ENCODE peak calls at places on chromosomes 7 and 10, in five cellular contexts. M is T-helper 1 cell; N is cardiac septum; O is ELR; J is stimulated activated CD4-positive, alpha-beta T cell treated with anti-CD3 and anti-CD28 coated beads, Interleukin-2, amount 100 ng/mL, for 48 hours. K is an unnamed sample.

GRCh38 chr7:139635521-139636240 is 112.2 kb downstream of the CLEC2L start:
- DNase-seq in M (peak), N (no peak), O (no peak), J (peak), K (no peak)

GRCh38 chr7:134885967-134886352 is 100.3 kb upstream of the AGBL3 start:
- DNase-seq in M (no peak), N (no peak), O (peak), J (no peak), K (no peak)

GRCh38 chr7:155942226-155942950 is 130.1 kb upstream of the SHH start:
- DNase-seq in M (no peak), N (no peak), O (no peak), J (no peak), K (no peak)

GRCh38 chr7:151459726-151460473 is 20.0 kb upstream of the CRYGN start:
- DNase-seq in M (no peak), N (peak), O (peak), J (no peak), K (no peak)

GRCh38 chr7:34096135-34096775 is 190.9 kb downstream of the BMPER start:
- DNase-seq in M (no peak), N (no peak), O (peak), J (no peak), K (no peak)

GRCh38 chr10:73931767-73932624 is 21.1 kb downstream of the PLAU start:
- DNase-seq in M (no peak), N (peak), O (peak), J (peak), K (peak)

GRCh38 chr7:135728136-135728669 is at the start of gene SLC13A4:
- DNase-seq in M (no peak), N (no peak), O (no peak), J (no peak), K (no peak)

GRCh38 chr10:31318382-31318853 is 598 bp upstream of the ZEB1 start:
- DNase-seq in M (peak), N (peak), O (peak), J (no peak), K (peak)

GRCh38 chr10:112435013-112435619 is 11.6 kb downstream of the ZDHHC6 start:
- DNase-seq in M (no peak), N (no peak), O (peak), J (no peak), K (no peak)